ENCODE peak calls at places on chromosomes 5 and 9, in seven cellular contexts. D is breast epithelium; K is neuronal stem cell; J is body of pancreas; Z is uterus; G is CD8-positive, alpha-beta memory T cell; N is CD8-positive, alpha-beta T cell. Y is an unnamed sample. For H3K9me3, the result is how much of the 10 kb centered on the place peaks cover.

GRCh38 chr5:9148242-9148641 is 397.6 kb downstream of the SEMA5A start:
- DNase-seq in J (no peak), K (no peak), Z (no peak), D (no peak), N (no peak), G (no peak), Y (no peak)

GRCh38 chr9:8627944-8628679 is 828.5 kb upstream of the DMAC1 start:
- DNase-seq in N (no peak), J (no peak), D (no peak), K (no peak), Z (no peak), G (no peak), Y (no peak)

GRCh38 chr9:14346301-14346721 is 32.4 kb upstream of the NFIB start:
- DNase-seq in Z (no peak), N (no peak), D (no peak), J (peak), K (no peak), G (no peak), Y (no peak)

GRCh38 chr9:38226491-38226951 is 157.5 kb upstream of the SHB start:
- DNase-seq in N (no peak), Z (no peak), J (no peak), G (no peak), D (no peak), K (no peak), Y (no peak)

GRCh38 chr5:135386886-135387628 is 12.0 kb downstream of the MACROH2A1 start:
- DNase-seq in G (no peak), D (no peak), N (no peak), K (no peak), J (no peak), Z (no peak), Y (no peak)

GRCh38 chr5:133807348-133807747 is 161.1 kb downstream of the C5orf15 start:
- DNase-seq in D (no peak), Z (no peak), K (no peak), J (no peak), N (no peak), G (no peak), Y (no peak)

GRCh38 chr9:70921126-70921525 is 200.3 kb downstream of the TRPM3 start:
- DNase-seq in Z (no peak), N (no peak), J (no peak), K (no peak), G (no peak), D (no peak), Y (no peak)

GRCh38 chr9:137423001-137423809 is at the start of the genes EXD3 and NOXA1:
- DNase-seq in D (peak), G (peak), J (peak), Z (peak), K (peak), N (peak), Y (peak)

GRCh38 chr5:107428303-107428761 is 242.4 kb downstream of the EFNA5 start:
- DNase-seq in J (no peak), Z (no peak), D (no peak), K (no peak), N (no peak), G (no peak), Y (no peak)

GRCh38 chr9:121963542-121963995 is 129.5 kb downstream of the TTLL11 start:
- DNase-seq in N (no peak), Z (no peak), D (no peak), J (no peak), G (no peak), K (no peak), Y (no peak)

GRCh38 chr5:67997892-67998457 is 217.6 kb upstream of the PIK3R1 start:
- DNase-seq in K (no peak), D (no peak), J (no peak), G (no peak), Z (no peak), N (no peak), Y (no peak)

GRCh38 chr5:997001-997474 is 11.6 kb upstream of the NKD2 start:
- DNase-seq in G (no peak), K (no peak), J (peak), D (no peak), N (no peak), Z (peak), Y (no peak)

GRCh38 chr9:123435471-123435870 is 79.5 kb downstream of the CRB2 start:
- DNase-seq in G (no peak), D (no peak), Z (no peak), N (no peak), K (no peak), J (no peak), Y (no peak)

GRCh38 chr9:76667521-76667957 is 96.7 kb upstream of the PCA3 start:
- DNase-seq in N (no peak), D (no peak), K (no peak), G (no peak), J (no peak), Z (no peak), Y (no peak)

GRCh38 chr9:129350143-129350935 is 172.3 kb upstream of the IER5L start:
- DNase-seq in K (no peak), N (no peak), D (no peak), J (no peak), Z (no peak), G (no peak), Y (no peak)

GRCh38 chr9:128484686-128485413 is 19.7 kb upstream of the GLE1 start:
- DNase-seq in N (no peak), G (no peak), Z (no peak), J (no peak), D (no peak), K (no peak), Y (no peak)

GRCh38 chr9:107751522-107752235 is 262.1 kb upstream of the KLF4 start:
- DNase-seq in D (no peak), J (peak), G (no peak), N (no peak), Z (no peak), K (no peak), Y (no peak)

GRCh38 chr9:127968717-127969383 is 11.9 kb downstream of the EEIG1 start:
- DNase-seq in K (no peak), N (no peak), J (peak), G (no peak), Z (peak), D (peak), Y (no peak)

GRCh38 chr5:172913117-172913850 is 45.9 kb upstream of the RPL26L1 start:
- DNase-seq in G (no peak), N (no peak), K (no peak), Z (no peak), J (peak), D (no peak), Y (no peak)

DNA sequence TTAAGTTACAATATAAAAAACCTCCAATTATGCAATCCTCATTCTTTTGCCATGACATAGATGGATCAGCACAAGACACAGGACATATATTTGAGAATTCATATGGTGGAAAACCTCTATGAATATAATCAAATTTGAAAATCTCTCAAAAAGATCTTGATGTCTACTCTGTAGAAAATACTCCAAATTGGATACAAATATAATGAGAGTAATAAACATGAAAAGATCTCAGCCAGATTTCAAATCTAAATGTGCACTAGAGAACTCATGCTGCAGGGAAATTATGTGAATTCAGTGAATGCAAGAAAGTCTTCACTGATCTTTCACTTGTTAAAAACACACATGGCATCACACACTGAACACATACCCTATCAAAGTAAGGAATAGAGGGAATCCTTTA is 13.8 kb downstream of the PCDHB15 start:
- DNase-seq in D (no peak), Z (no peak), K (no peak), J (no peak), N (no peak), G (no peak), Y (no peak)
- H3K9me3 ChIP-seq in D (half or more), Z (under half), K (under half), J (half or more), N (under half), G (under half), Y (under half)

DNA sequence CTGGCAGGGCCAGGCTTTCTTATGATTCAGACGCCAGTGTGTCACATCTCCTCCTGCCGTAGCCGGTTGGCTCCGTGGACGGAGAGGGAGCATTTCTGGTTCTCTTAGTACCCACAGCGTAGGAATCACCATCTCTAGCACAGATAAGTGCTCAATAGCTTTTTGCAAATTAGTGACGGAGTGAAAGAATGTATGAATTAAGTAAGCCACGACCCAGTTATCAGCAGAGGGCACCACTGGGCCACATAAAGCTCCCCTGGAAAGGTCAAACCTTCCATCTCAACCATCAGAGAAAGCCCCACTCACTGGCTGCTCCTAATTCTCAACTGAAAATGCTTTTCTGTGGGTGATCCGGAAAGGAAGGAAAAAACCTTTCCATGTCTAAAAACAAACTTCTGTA is 317.0 kb upstream of the ADCY2 start:
- DNase-seq in G (no peak), Z (no peak), N (no peak), D (no peak), J (peak), K (peak), Y (no peak)
- H3K9me3 ChIP-seq in G (under half), Z (under half), N (under half), D (under half), J (under half), K (under half), Y (under half)

GRCh38 chr5:76274566-76274965 is 128.5 kb upstream of the IQGAP2 start:
- DNase-seq in K (no peak), J (no peak), D (no peak), N (no peak), G (no peak), Z (no peak), Y (no peak)
- H3K9me3 ChIP-seq in K (under half), J (under half), D (under half), N (under half), G (under half), Z (under half), Y (under half)

DNA sequence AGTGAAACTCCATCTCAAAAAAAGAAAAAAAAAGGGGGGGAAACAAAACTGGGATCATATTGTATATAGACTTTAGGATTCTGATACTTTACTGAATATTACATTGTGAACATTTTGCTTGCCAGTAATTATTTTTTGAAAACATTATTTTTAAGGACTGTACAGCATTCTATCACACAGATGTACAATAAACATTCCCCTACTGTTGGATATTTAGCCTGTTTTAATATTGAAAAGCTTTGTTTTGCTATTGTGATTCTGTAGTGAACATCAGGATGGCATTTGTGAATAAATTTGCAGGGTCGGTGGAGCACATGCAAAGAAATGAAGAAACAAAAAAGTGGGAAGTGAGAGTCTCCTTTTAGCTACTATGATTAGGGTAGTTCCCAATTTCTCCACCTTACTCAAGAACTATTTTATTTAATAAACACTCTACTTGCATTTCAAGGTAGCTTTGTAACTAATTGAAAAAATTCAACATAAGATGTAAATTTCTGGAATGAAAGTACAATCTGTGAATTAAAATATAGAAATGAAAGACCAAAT is 18.7 kb downstream of the RASGRF2 start:
- DNase-seq in Z (no peak), J (no peak), K (no peak), N (no peak), G (no peak), D (no peak), Y (no peak)
- H3K9me3 ChIP-seq in Z (under half), J (under half), K (under half), N (under half), G (under half), D (under half), Y (under half)

GRCh38 chr9:90789862-90790261 is 11.8 kb upstream of the SYK start:
- DNase-seq in N (no peak), K (no peak), J (no peak), G (no peak), D (no peak), Z (no peak), Y (no peak)
- H3K9me3 ChIP-seq in N (under half), K (under half), J (under half), G (under half), D (under half), Z (under half), Y (under half)